ENCODE peak calls at places on chromosome 12, in six cellular contexts. Q is IMR-90, I is HFFc6, N is OCI-LY7, R is AG10803, K is neural crest cell. F is an unnamed sample.

GRCh38 chr12:74337951-74338350 is 199.7 kb upstream of the ATXN7L3B start:
- DNase-seq in Q (peak), I (peak), N (no peak), R (no peak), K (no peak), F (no peak)

GRCh38 chr12:25502071-25502555 is 51.0 kb downstream of the LMNTD1 start:
- DNase-seq in Q (peak), I (no peak), N (no peak), R (no peak), K (no peak), F (no peak)

GRCh38 chr12:101596172-101596571 is 1.4 kb downstream of the MYBPC1 start:
- DNase-seq in Q (no peak), I (no peak), N (no peak), R (no peak), K (no peak), F (no peak)

GRCh38 chr12:122126342-122126635 is 47.7 kb downstream of the IL31 start:
- DNase-seq in Q (no peak), I (no peak), N (no peak), R (no peak), K (no peak), F (no peak)

GRCh38 chr12:1912580-1913376 is 5.7 kb downstream of the CACNA2D4 start:
- DNase-seq in Q (no peak), I (peak), N (no peak), R (no peak), K (no peak), F (peak)

GRCh38 chr12:66823857-66824570 is 145.1 kb upstream of the GRIP1 start:
- DNase-seq in Q (no peak), I (no peak), N (no peak), R (no peak), K (no peak), F (no peak)

GRCh38 chr12:18414671-18415070 is 153.4 kb downstream of the PIK3C2G start:
- DNase-seq in Q (no peak), I (no peak), N (no peak), R (no peak), K (no peak), F (no peak)

GRCh38 chr12:5171701-5172100 is 128.0 kb downstream of the KCNA5 start:
- DNase-seq in Q (peak), I (peak), N (peak), R (peak), K (peak), F (peak)

GRCh38 chr12:124744659-124745467 is 118.8 kb downstream of the SCARB1 start:
- DNase-seq in Q (no peak), I (no peak), N (peak), R (no peak), K (no peak), F (peak)

GRCh38 chr12:12133785-12134184 is 63.0 kb downstream of the BCL2L14 start:
- DNase-seq in Q (no peak), I (no peak), N (no peak), R (no peak), K (no peak), F (no peak)

GRCh38 chr12:89721291-89721987 is 12.8 kb upstream of the ATP2B1 start:
- DNase-seq in Q (no peak), I (no peak), N (peak), R (no peak), K (no peak), F (peak)

GRCh38 chr12:2076196-2076570 is 23.4 kb downstream of the CACNA1C start:
- DNase-seq in Q (peak), I (no peak), N (no peak), R (peak), K (no peak), F (no peak)

GRCh38 chr12:106692896-106693295 is 81.6 kb upstream of the RIC8B start:
- DNase-seq in Q (no peak), I (no peak), N (no peak), R (no peak), K (no peak), F (no peak)

GRCh38 chr12:49364989-49365388 is 2.3 kb upstream of the SPATS2 start:
- DNase-seq in Q (peak), I (peak), N (no peak), R (peak), K (no peak), F (no peak)

GRCh38 chr12:105915997-105916697 is 222.6 kb downstream of the NUAK1 start:
- DNase-seq in Q (peak), I (no peak), N (no peak), R (no peak), K (no peak), F (no peak)

GRCh38 chr12:51951843-51952722 is 584 bp downstream of the ACVR1B start:
- DNase-seq in Q (no peak), I (no peak), N (peak), R (no peak), K (peak), F (no peak)

GRCh38 chr12:16950041-16950677 is 344.2 kb upstream of the LMO3 start:
- DNase-seq in Q (no peak), I (no peak), N (no peak), R (no peak), K (no peak), F (no peak)

GRCh38 chr12:29991924-29992323 is 208.2 kb upstream of the TMTC1 start:
- DNase-seq in Q (peak), I (no peak), N (no peak), R (no peak), K (no peak), F (no peak)

GRCh38 chr12:111767362-111768158 is 827 bp downstream of the ALDH2 start:
- DNase-seq in Q (peak), I (peak), N (no peak), R (peak), K (no peak), F (no peak)

GRCh38 chr12:88432536-88433462 is 147.5 kb downstream of the KITLG start:
- DNase-seq in Q (peak), I (peak), N (no peak), R (peak), K (no peak), F (no peak)

DNA sequence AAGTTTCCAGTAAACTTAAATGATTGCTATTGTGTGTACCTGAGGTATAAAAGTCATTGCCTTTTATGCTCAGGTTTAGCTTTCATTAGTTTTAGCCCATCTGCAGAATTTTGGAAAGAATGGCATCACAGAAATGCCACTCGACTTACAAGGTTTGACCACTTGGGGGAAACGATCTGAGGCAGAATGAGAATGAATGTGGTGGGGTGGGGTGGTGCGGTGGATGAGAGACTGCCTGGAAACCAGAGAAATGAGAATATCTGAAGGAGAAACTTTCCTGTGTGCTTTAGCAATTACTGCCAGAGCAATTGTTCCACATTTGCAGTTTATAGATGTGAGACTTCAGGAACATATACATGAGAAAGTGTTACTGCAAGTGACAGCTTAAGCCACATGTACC is 225.4 kb upstream of the PDE3A start:
- DNase-seq in Q (no peak), I (no peak), N (peak), R (no peak), K (no peak), F (peak)
- TF ChIP-seq CTCF in Q (no peak), I (no peak), N (peak), R (no peak), K (peak), F (peak)

GRCh38 chr12:3552726-3553045 is 61.7 kb downstream of the PRMT8 start:
- DNase-seq in Q (no peak), I (no peak), N (no peak), R (no peak), K (no peak), F (no peak)

GRCh38 chr12:3554547-3555115 is 63.6 kb downstream of the PRMT8 start:
- DNase-seq in Q (no peak), I (no peak), N (no peak), R (no peak), K (no peak), F (no peak)

GRCh38 chr12:3553221-3553620 is 62.2 kb downstream of the PRMT8 start:
- DNase-seq in Q (no peak), I (no peak), N (no peak), R (no peak), K (no peak), F (no peak)

GRCh38 chr12:3551976-3552725 is 61.1 kb downstream of the PRMT8 start:
- DNase-seq in Q (no peak), I (no peak), N (no peak), R (no peak), K (no peak), F (no peak)

DNA sequence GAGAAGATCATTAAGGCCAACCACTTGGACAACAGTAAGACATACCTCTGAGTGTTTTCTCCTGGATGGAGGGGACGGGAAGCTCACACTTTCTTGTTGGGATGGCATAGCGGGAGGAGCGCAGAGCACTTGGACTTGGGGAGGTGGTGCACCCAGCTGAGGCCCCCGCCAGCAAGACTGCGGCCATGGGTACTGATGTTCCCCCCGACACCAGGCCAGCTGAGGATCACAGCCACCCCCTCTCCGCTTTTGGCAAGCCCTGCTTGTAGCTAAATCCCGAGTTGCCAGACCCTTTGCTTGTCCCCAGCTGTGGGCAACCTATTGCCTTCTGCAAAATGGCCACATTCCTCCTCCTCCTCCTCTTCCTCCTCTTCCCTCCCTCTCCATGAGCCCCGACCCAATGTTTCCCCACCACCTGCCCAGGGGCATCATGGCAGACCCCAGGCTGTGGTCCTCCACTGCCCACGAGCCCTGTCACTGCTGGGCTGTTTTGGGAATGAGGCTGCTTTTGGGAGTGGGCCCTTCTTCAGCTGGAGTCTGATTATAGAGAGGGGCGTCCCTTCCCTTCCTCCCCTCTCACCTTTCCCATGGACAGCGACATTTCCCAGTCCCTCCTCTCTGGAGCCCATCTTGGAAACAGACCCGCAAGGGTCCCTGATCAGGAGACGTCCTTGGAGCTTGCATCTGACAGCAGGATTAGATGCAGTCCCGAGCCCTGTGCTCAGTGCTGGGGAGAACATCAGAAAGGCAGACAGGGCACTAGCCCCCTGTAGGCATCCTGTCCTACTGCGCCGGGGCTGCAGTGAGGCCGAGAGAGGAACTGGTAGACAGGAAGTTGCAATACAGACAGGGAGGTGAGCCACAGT is 62.9 kb downstream of the PRMT8 start:
- DNase-seq in Q (no peak), I (no peak), N (peak), R (no peak), K (no peak), F (no peak)
- TF ChIP-seq CTCF in Q (no peak), I (no peak), N (peak), R (no peak), K (peak), F (no peak)

GRCh38 chr12:65822732-65823480 is 1.4 kb upstream of the HMGA2 start:
- DNase-seq in Q (peak), I (peak), N (no peak), R (no peak), K (peak), F (peak)
- TF ChIP-seq CTCF in Q (no peak), I (no peak), N (no peak), R (no peak), K (peak), F (no peak)

GRCh38 chr12:115457798-115458197 is 773.8 kb upstream of the TBX3 start:
- DNase-seq in Q (no peak), I (no peak), N (no peak), R (no peak), K (no peak), F (no peak)

GRCh38 chr12:115461401-115461800 is 777.4 kb upstream of the TBX3 start:
- DNase-seq in Q (no peak), I (no peak), N (no peak), R (no peak), K (no peak), F (no peak)

GRCh38 chr12:115452751-115453281 is 768.8 kb upstream of the TBX3 start:
- DNase-seq in Q (no peak), I (no peak), N (no peak), R (no peak), K (no peak), F (no peak)

GRCh38 chr12:115455268-115455681 is 771.3 kb upstream of the TBX3 start:
- DNase-seq in Q (no peak), I (no peak), N (no peak), R (no peak), K (no peak), F (no peak)

GRCh38 chr12:115456946-115457689 is 773.1 kb upstream of the TBX3 start:
- DNase-seq in Q (no peak), I (no peak), N (no peak), R (no peak), K (no peak), F (no peak)
- TF ChIP-seq CTCF in Q (no peak), I (no peak), N (no peak), R (no peak), K (peak), F (peak)

GRCh38 chr12:117148642-117149041 is 41.6 kb downstream of the FBXO21 start:
- DNase-seq in Q (no peak), I (no peak), N (no peak), R (no peak), K (no peak), F (no peak)

GRCh38 chr12:117155278-117156060 is 34.8 kb downstream of the FBXO21 start:
- DNase-seq in Q (peak), I (peak), N (peak), R (peak), K (peak), F (peak)

GRCh38 chr12:117151195-117152031 is 38.9 kb downstream of the FBXO21 start:
- DNase-seq in Q (peak), I (peak), N (peak), R (peak), K (peak), F (no peak)

GRCh38 chr12:117158096-117158495 is 32.2 kb downstream of the FBXO21 start:
- DNase-seq in Q (no peak), I (no peak), N (no peak), R (no peak), K (no peak), F (no peak)

DNA sequence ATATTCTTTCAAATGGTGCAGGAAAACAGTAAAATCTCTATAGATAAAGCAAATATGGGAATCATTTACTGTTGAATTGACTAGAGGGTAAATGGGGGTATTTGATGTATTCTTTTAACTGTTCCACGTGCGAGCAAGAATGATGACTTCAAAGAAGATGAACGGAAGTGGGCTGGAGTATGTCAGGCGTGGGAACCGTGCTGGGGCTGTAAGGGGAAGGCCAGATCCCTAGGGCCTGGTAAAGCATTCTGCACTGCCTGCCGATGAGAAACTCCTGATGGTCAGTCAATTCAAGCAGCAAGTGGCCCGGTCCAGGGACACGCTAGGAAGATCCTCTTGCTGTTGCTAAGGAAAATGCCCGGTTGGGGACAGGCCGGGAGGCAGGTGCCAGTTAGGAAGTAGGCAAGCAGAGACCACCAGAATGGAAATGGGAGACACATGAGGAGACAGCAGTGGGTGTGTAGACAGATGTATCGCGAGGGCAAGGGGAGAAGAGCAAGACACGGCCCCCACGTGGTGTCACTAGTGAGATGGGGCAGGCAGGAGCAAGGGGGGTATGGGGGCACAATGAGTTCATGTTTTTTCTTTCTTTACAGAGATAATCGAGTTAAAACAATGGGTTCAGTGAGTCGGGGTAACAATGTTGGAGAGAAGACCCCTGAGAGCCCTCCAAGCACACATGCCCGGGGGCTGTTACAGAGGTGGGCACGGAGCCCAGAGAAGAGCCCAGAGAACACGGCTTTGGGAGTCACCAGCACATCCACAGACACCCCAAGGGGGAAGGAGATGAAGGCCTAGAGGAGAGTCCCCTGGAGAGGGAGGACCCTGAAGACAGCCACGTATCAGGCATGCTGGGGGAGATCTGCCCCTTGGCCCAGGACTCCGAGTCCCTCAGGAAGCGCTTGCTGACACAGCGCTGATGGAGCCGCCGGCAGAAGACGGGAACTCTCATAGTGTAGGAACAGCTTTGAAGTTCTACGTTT is 37.2 kb downstream of the FBXO21 start:
- DNase-seq in Q (no peak), I (no peak), N (no peak), R (no peak), K (no peak), F (no peak)
- TF ChIP-seq CTCF in Q (no peak), I (no peak), N (no peak), R (no peak), K (no peak), F (no peak)

GRCh38 chr12:98416845-98417244 is 98.5 kb upstream of the TMPO start:
- DNase-seq in Q (peak), I (peak), N (peak), R (peak), K (no peak), F (no peak)
- TF ChIP-seq CTCF in Q (peak), I (peak), N (peak), R (peak), K (peak), F (no peak)

GRCh38 chr12:13229504-13229903 is 33.0 kb downstream of the EMP1 start:
- DNase-seq in Q (no peak), I (no peak), N (no peak), R (no peak), K (no peak), F (no peak)
- TF ChIP-seq CTCF in Q (no peak), I (no peak), N (no peak), R (no peak), K (peak), F (no peak)

GRCh38 chr12:110247340-110248095 is 33.5 kb upstream of the ATP2A2 start:
- DNase-seq in Q (no peak), I (no peak), N (no peak), R (no peak), K (no peak), F (no peak)

GRCh38 chr12:110244829-110245228 is 36.2 kb upstream of the ATP2A2 start:
- DNase-seq in Q (no peak), I (no peak), N (no peak), R (no peak), K (no peak), F (no peak)

GRCh38 chr12:110246690-110247339 is 34.2 kb upstream of the ATP2A2 start:
- DNase-seq in Q (no peak), I (no peak), N (no peak), R (no peak), K (no peak), F (no peak)

GRCh38 chr12:110244372-110244771 is 36.7 kb upstream of the ATP2A2 start:
- DNase-seq in Q (no peak), I (no peak), N (no peak), R (no peak), K (no peak), F (no peak)

GRCh38 chr12:110245278-110245868 is 35.7 kb upstream of the ATP2A2 start:
- DNase-seq in Q (no peak), I (no peak), N (peak), R (no peak), K (peak), F (peak)
- TF ChIP-seq CTCF in Q (peak), I (peak), N (peak), R (peak), K (peak), F (peak)

GRCh38 chr12:127656261-127656660 is 610.7 kb upstream of the TMEM132C start:
- DNase-seq in Q (no peak), I (peak), N (no peak), R (no peak), K (no peak), F (no peak)
- TF ChIP-seq CTCF in Q (no peak), I (no peak), N (no peak), R (no peak), K (no peak), F (no peak)

F was measured in GM13977.